ENCODE peak calls at places on chromosomes 11 and 22, in six cellular contexts. C is H9, J is mesenchymal stem cell, Q is IMR-90, H is H1, V is trophoblast cell. N is an unnamed sample.

GRCh38 chr11:79437981-79438630 is 2.7 kb downstream of the TENM4 start:
- DNase-seq in V (no peak), C (peak; percentile 61), J (peak; percentile 22), Q (peak; percentile 63), H (no peak), N (no peak)

GRCh38 chr11:78045851-78046485 is 17.7 kb upstream of the THRSP start:
- DNase-seq in J (peak; percentile 63), H (peak; percentile 95), Q (peak; percentile 59), V (peak; percentile 53), C (peak; percentile 80), N (peak; percentile 69)

GRCh38 chr11:66001941-66002647 is at the start of the genes BANF1 and EIF1AD:
- DNase-seq in C (peak; percentile 96), V (peak; percentile 94), Q (peak; percentile 98), J (peak; percentile 99), H (peak; percentile 94), N (peak; percentile 98)

GRCh38 chr11:30863177-30863576 is 277.0 kb upstream of the MPPED2 start:
- DNase-seq in J (no peak), H (no peak), V (no peak), C (no peak), Q (no peak), N (no peak)

GRCh38 chr11:80521592-80521991 is 1080.8 kb upstream of the TENM4 start:
- DNase-seq in V (no peak), J (no peak), Q (no peak), C (no peak), H (no peak), N (no peak)

GRCh38 chr22:46660604-46661201 is 40.5 kb downstream of the GRAMD4 start:
- DNase-seq in V (no peak), C (no peak), Q (no peak), J (no peak), H (no peak), N (no peak)

GRCh38 chr11:128345316-128345715 is 242.0 kb downstream of the ETS1 start:
- DNase-seq in C (no peak), J (no peak), H (no peak), Q (no peak), V (no peak), N (no peak)

GRCh38 chr11:59429924-59430516 is 3.8 kb upstream of the OR5A2 start:
- DNase-seq in C (no peak), V (peak; percentile 42), H (peak; percentile 48), Q (peak; percentile 45), J (peak; percentile 46), N (peak; percentile 76)

GRCh38 chr11:1827095-1827797 is 7.5 kb upstream of the SYT8 start:
- DNase-seq in J (peak; percentile 50), Q (peak; percentile 65), H (no peak), V (no peak), C (no peak), N (no peak)

GRCh38 chr11:69603163-69603836 is 37.7 kb upstream of the CCND1 start:
- DNase-seq in C (no peak), V (no peak), J (no peak), Q (no peak), H (peak; percentile 41), N (no peak)

GRCh38 chr11:23540101-23540561 is 679.9 kb upstream of the CCDC179 start:
- DNase-seq in Q (peak; percentile 53), V (no peak), H (peak; percentile 50), C (peak; percentile 69), J (peak; percentile 53), N (peak; percentile 57)

GRCh38 chr11:12118940-12119339 is 8.6 kb downstream of the MICAL2 start:
- DNase-seq in V (no peak), H (no peak), Q (peak; percentile 46), C (no peak), J (peak; percentile 84), N (no peak)

GRCh38 chr22:44311855-44312170 is 938 bp downstream of the SHISAL1 start:
- DNase-seq in C (no peak), J (peak; percentile 90), V (no peak), Q (peak; percentile 73), H (no peak), N (no peak)

GRCh38 chr11:67468056-67468455 is 995 bp downstream of the TMEM134 start:
- DNase-seq in J (no peak), V (no peak), Q (no peak), C (no peak), H (no peak), N (no peak)

GRCh38 chr11:57410287-57410686 is 16.6 kb downstream of the SLC43A3 start:
- DNase-seq in H (no peak), V (peak; percentile 76), Q (peak; percentile 96), J (peak; percentile 32), C (no peak), N (no peak)

GRCh38 chr11:41286751-41287150 is 172.7 kb downstream of the LRRC4C start:
- DNase-seq in J (no peak), H (no peak), Q (no peak), V (no peak), C (no peak), N (no peak)

GRCh38 chr22:38075105-38075825 is 8.7 kb downstream of the SLC16A8 start:
- DNase-seq in V (no peak), H (no peak), J (no peak), C (no peak), Q (no peak), N (no peak)

GRCh38 chr22:37631448-37632173 is 7.9 kb upstream of the SH3BP1 start:
- DNase-seq in J (no peak), Q (no peak), V (no peak), H (no peak), C (no peak), N (no peak)

GRCh38 chr11:110524227-110524626 is 94.5 kb downstream of the FDX1 start:
- DNase-seq in Q (peak; percentile 99), C (no peak), V (no peak), H (no peak), J (peak; percentile 98), N (no peak)

GRCh38 chr11:62546244-62546936 is at the start of gene AHNAK:
- DNase-seq in C (peak; percentile 73), Q (peak; percentile 52), V (peak; percentile 77), J (peak; percentile 75), H (peak; percentile 79), N (peak; percentile 61)

GRCh38 chr11:32213223-32213622 is 122.3 kb downstream of the RCN1 start:
- DNase-seq in V (peak; percentile 48), Q (peak; percentile 74), C (no peak), H (no peak), J (peak; percentile 36), N (no peak)

GRCh38 chr22:35524966-35525686 is 15.5 kb upstream of the RASD2 start:
- DNase-seq in V (no peak), J (peak; percentile 55), C (no peak), Q (no peak), H (no peak), N (no peak)

GRCh38 chr11:44860346-44860745 is 90.3 kb downstream of the TP53I11 start:
- DNase-seq in J (no peak), C (no peak), Q (no peak), H (no peak), V (no peak), N (no peak)

GRCh38 chr11:63873381-63873780 is 34.5 kb downstream of the MARK2 start:
- DNase-seq in H (no peak), C (no peak), V (no peak), J (no peak), Q (no peak), N (no peak)
- H3K14ac ChIP-seq in H (no peak overlapping the region), C (no peak overlapping the region), V (no peak overlapping the region), J (no peak overlapping the region), Q (no peak overlapping the region), N (no peak overlapping the region)

GRCh38 chr11:26974068-26974790 is 19.7 kb upstream of the FIBIN start:
- DNase-seq in J (peak; percentile 47), V (no peak), C (no peak), H (no peak), Q (peak; percentile 69), N (no peak)

GRCh38 chr11:26971961-26972360 is 22.0 kb upstream of the FIBIN start:
- DNase-seq in Q (peak; percentile 61), J (no peak), V (no peak), H (no peak), C (no peak), N (no peak)

DNA sequence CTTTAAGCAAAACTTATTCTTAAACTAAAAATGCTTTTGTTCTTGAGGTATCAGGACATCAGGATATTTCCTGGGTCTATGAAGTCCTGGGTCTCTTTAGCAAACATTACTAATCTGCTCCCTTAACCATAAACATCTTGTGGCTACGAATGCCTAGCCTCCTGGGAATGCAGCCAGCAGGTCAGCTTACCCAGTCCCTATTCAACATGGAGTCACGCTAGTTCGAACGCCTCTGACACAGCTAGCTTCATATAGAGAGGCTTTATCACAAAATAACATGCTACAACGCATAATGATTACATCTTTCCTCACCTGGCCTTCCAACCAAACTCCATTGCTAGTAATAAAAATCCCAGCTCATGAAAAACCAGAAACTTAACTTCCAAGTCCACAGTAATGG is 17.5 kb upstream of the FIBIN start:
- DNase-seq in J (peak; percentile 68), V (no peak), C (no peak), H (no peak), Q (peak; percentile 94), N (no peak)
- H3K27ac ChIP-seq in J (no peak overlapping the region), V (no peak overlapping the region), C (no peak overlapping the region), H (no peak overlapping the region), Q (no peak overlapping the region), N (no peak overlapping the region)

GRCh38 chr22:33909075-33909458 is 11.2 kb downstream of the LARGE1 start:
- DNase-seq in Q (peak; percentile 84), V (no peak), H (no peak), J (peak; percentile 56), C (no peak), N (no peak)

GRCh38 chr22:33909906-33910305 is 10.4 kb downstream of the LARGE1 start:
- DNase-seq in J (no peak), H (no peak), C (no peak), V (no peak), Q (no peak), N (no peak)

GRCh38 chr22:33908201-33909074 is 11.8 kb downstream of the LARGE1 start:
- DNase-seq in C (no peak), V (no peak), H (no peak), Q (no peak), J (no peak), N (no peak)

GRCh38 chr22:33906954-33907353 is 13.3 kb downstream of the LARGE1 start:
- DNase-seq in H (no peak), V (no peak), Q (no peak), J (no peak), C (no peak), N (no peak)

DNA sequence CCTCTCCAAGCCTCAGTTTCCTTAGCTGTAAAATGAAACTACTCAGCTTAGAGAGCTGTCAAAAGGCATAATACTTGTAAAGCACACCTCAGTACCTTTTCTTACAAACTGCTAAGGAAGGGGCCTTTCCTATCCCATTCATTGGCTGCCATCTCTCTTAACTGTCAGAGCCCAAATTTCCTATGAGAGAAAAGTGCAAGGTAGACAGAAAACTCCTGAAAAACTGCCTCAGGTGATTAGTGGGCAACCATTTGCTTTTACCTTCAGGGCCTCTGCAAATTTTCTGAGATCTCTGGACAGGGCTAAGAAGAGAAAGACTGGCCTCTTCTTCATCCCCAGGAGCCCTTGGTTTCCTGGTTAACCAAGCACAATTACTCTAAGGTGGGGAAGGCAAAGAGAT is 13.8 kb downstream of the LARGE1 start:
- DNase-seq in Q (no peak), V (no peak), J (no peak), H (no peak), C (no peak), N (no peak)
- H3K14ac ChIP-seq in Q (no peak overlapping the region), V (no peak overlapping the region), J (no peak overlapping the region), H (no peak overlapping the region), C (no peak overlapping the region), N (no peak overlapping the region)

DNA sequence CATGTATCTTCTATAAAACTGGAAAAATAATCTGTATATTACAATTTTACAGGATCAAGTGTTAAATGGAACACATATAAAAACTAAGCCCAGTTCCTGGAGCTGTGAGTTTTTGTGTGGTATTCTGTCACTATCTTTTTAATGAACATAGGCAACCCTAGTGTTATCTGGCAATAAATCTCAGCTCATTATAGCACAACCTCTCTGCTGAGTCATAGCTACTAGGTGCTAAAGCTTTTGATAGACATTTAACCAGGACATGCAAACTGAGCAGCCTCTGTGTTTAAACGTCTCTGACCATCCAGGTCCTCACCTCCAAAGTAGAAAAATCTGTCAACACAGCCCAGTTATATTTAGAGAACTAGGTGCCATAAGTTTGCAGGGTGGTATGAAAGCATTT is 91.0 kb upstream of the CARD18 start:
- DNase-seq in V (no peak), J (no peak), C (no peak), Q (no peak), H (no peak), N (no peak)
- H3K27ac ChIP-seq in V (no peak overlapping the region), J (no peak overlapping the region), C (no peak overlapping the region), Q (no peak overlapping the region), H (no peak overlapping the region), N (no peak overlapping the region)

N was measured in neuronal stem cell.